ENCODE peak calls at places on chromosomes 6 and 20, in eight cellular contexts. Z is PC-9, L is ovary, K is brain microvascular endothelial cell, M is iPS DF 6.9, P is colonic mucosa, W is adrenal gland, O is GM12865. C is an unnamed sample.

GRCh38 chr6:18263561-18264337 is 581 bp downstream of the DEK start:
- DNase-seq in M (no peak), Z (no peak), W (peak), K (no peak), L (peak), P (peak), O (peak), C (no peak)

GRCh38 chr6:85660181-85660611 is 17.5 kb upstream of the SYNCRIP start:
- DNase-seq in P (no peak), Z (no peak), L (no peak), K (peak), W (no peak), M (no peak), O (no peak), C (peak)

GRCh38 chr20:46128310-46129151 is 10.4 kb downstream of the CD40 start:
- DNase-seq in P (no peak), M (no peak), Z (no peak), W (peak), O (no peak), L (no peak), K (no peak), C (peak)

GRCh38 chr6:2531426-2532208 is 219.1 kb downstream of the MYLK4 start:
- DNase-seq in K (peak), M (no peak), O (no peak), W (no peak), Z (no peak), P (no peak), L (no peak), C (no peak)

GRCh38 chr20:24033151-24033550 is 44.6 kb upstream of the GGTLC1 start:
- DNase-seq in M (no peak), O (no peak), P (no peak), K (no peak), L (no peak), Z (no peak), W (no peak), C (no peak)

GRCh38 chr20:58716476-58717277 is 24.1 kb downstream of the NPEPL1 start:
- DNase-seq in M (no peak), L (no peak), K (no peak), Z (no peak), P (peak), W (peak), O (no peak), C (peak)

GRCh38 chr20:60192351-60192750 is 234.1 kb downstream of the CDH26 start:
- DNase-seq in Z (no peak), L (no peak), P (no peak), W (no peak), O (no peak), M (no peak), K (no peak), C (no peak)

GRCh38 chr6:152594726-152595125 is 42.4 kb downstream of the SYNE1 start:
- DNase-seq in Z (no peak), O (no peak), M (no peak), W (no peak), P (no peak), K (no peak), L (no peak), C (no peak)

GRCh38 chr6:166393535-166393823 is 10.7 kb upstream of the MPC1 start:
- DNase-seq in W (no peak), O (no peak), P (no peak), Z (no peak), M (no peak), K (no peak), L (no peak), C (no peak)

GRCh38 chr20:58981564-58982364 is 708 bp downstream of the NELFCD start:
- DNase-seq in M (no peak), Z (no peak), P (peak), W (no peak), K (no peak), L (peak), O (peak), C (peak)

GRCh38 chr6:61953881-61954280 is 332.1 kb downstream of the KHDRBS2 start:
- DNase-seq in P (no peak), M (no peak), L (no peak), W (no peak), Z (no peak), K (no peak), O (no peak), C (no peak)

GRCh38 chr20:11178946-11179654 is 505.3 kb upstream of the JAG1 start:
- DNase-seq in K (peak), Z (peak), O (no peak), P (no peak), L (no peak), W (no peak), M (no peak), C (peak)

GRCh38 chr6:116556065-116556464 is 2.5 kb downstream of the CALHM4 start:
- DNase-seq in W (no peak), L (no peak), M (no peak), P (no peak), O (no peak), Z (no peak), K (peak), C (no peak)

GRCh38 chr6:154937306-154938244 is 57.5 kb upstream of the TIAM2 start:
- DNase-seq in P (no peak), Z (no peak), O (no peak), K (no peak), L (no peak), W (no peak), M (no peak), C (no peak)

GRCh38 chr6:139376054-139376355 is 1.6 kb upstream of the CITED2 start:
- DNase-seq in O (no peak), L (no peak), W (no peak), M (no peak), P (no peak), K (no peak), Z (no peak), C (no peak)

GRCh38 chr20:47700327-47700726 is 85.0 kb downstream of the SULF2 start:
- DNase-seq in L (no peak), W (no peak), K (no peak), Z (no peak), M (no peak), P (no peak), O (no peak), C (no peak)

GRCh38 chr6:27478141-27478705 is 5.3 kb upstream of the ZNF184 start:
- DNase-seq in L (no peak), Z (no peak), K (no peak), O (peak), M (no peak), W (peak), P (peak), C (no peak)

GRCh38 chr6:134098276-134098675 is 45.9 kb upstream of the SLC2A12 start:
- DNase-seq in W (no peak), O (no peak), Z (no peak), K (no peak), P (no peak), M (no peak), L (no peak), C (no peak)

GRCh38 chr6:163494279-163494727 is 79.8 kb downstream of the QKI start:
- DNase-seq in W (no peak), O (no peak), Z (no peak), P (no peak), M (no peak), K (no peak), L (no peak), C (no peak)

GRCh38 chr6:160919713-160920112 is 71.9 kb upstream of the MAP3K4 start:
- DNase-seq in M (no peak), O (no peak), K (peak), Z (peak), P (no peak), L (no peak), W (no peak), C (no peak)

GRCh38 chr6:165884813-165885765 is 222.0 kb upstream of the PDE10A start:
- DNase-seq in M (peak), O (peak), W (peak), K (peak), L (peak), P (peak), Z (no peak), C (peak)

GRCh38 chr6:135870722-135871121 is 19.2 kb downstream of the PDE7B start:
- DNase-seq in P (no peak), O (no peak), Z (no peak), W (no peak), M (no peak), K (peak), L (no peak), C (no peak)

GRCh38 chr20:17856024-17856564 is 112.5 kb downstream of the SNX5 start:
- DNase-seq in M (no peak), P (peak), L (peak), Z (no peak), K (no peak), W (no peak), O (peak), C (peak)

GRCh38 chr6:75230484-75231325 is 12.9 kb downstream of the COX7A2 start:
- DNase-seq in M (no peak), W (no peak), O (no peak), K (peak), P (peak), Z (no peak), L (no peak), C (peak)

GRCh38 chr20:32474009-32474716 is 111.0 kb downstream of the NOL4L start:
- DNase-seq in M (no peak), O (no peak), K (no peak), P (peak), W (no peak), Z (no peak), L (peak), C (peak)
- H3K4me3 ChIP-seq in M (no peak), O (no peak), K (peak), P (peak), W (peak), Z (peak), L (peak), C (peak)

GRCh38 chr20:39538317-39538716 is 576.2 kb downstream of the DHX35 start:
- DNase-seq in W (no peak), O (no peak), P (no peak), M (no peak), L (no peak), Z (no peak), K (no peak), C (no peak)
- H3K4me3 ChIP-seq in W (no peak), O (no peak), P (no peak), M (no peak), L (no peak), Z (no peak), K (no peak), C (no peak)

GRCh38 chr6:31204751-31205145 is 34.3 kb upstream of the POU5F1 start:
- DNase-seq in P (peak), Z (no peak), K (no peak), M (no peak), W (no peak), L (no peak), O (no peak), C (no peak)

GRCh38 chr6:31208506-31208905 is 38.0 kb upstream of the POU5F1 start:
- DNase-seq in M (no peak), O (no peak), P (no peak), Z (no peak), K (no peak), L (no peak), W (no peak), C (no peak)

GRCh38 chr6:31202259-31203166 is 32.0 kb upstream of the POU5F1 start:
- DNase-seq in L (no peak), Z (peak), K (no peak), W (no peak), M (no peak), O (peak), P (peak), C (no peak)

GRCh38 chr6:31205638-31206037 is 35.2 kb upstream of the POU5F1 start:
- DNase-seq in P (no peak), O (no peak), L (no peak), Z (no peak), M (no peak), K (no peak), W (no peak), C (no peak)

DNA sequence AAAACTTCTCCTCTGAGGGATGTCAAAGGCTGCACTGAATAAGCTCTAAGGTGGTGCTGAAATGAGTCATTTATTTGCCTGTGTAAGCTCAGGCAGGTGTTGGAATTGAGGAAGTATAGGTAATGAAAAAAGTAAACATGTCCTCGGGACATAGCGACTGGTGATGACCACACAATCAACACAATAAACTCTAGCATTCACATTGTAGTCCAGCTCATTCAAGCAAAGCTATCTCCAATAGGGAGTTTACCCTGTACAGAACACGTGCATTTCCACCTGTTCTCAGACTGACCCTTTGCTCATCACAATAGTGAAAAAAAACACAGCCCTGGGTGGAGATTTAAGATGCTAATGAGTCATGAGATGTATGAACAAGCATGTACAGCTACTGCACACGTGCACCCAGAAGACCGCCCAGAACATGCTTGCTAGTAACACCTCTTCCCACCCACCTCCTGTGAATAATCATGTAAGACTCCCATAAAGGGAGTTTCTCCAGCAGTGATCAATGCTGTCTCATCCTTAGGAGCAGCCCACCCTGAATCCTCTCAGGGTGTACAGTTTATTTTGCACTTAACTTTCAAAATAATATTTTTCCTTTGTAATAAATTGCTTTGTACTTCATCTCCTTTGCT is 33.0 kb upstream of the POU5F1 start:
- DNase-seq in Z (peak), M (no peak), O (peak), P (peak), L (no peak), W (no peak), K (peak), C (no peak)
- H3K4me3 ChIP-seq in Z (peak), M (no peak), O (peak), P (peak), L (peak), W (peak), K (peak), C (no peak)

DNA sequence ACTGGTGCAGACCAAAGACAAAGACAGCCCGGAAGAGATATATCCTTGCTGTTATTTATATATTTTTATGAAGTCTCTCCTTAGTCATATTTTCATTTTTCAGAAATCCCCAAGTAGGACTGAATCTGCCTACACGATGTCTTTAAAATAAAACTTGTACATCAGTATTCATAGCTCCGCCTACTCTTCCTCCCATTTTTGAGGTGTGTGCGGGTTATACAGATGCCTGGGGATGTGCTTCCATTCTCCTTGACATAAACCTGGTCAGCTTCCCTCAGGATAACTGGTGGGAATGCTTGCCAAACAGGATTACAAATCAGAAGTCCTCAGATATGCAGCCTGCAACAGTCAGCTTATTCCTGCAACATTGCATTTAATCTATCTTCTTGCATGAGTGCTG is 264.2 kb downstream of the PHACTR1 start:
- DNase-seq in L (no peak), P (no peak), M (no peak), Z (no peak), K (no peak), W (no peak), O (no peak), C (no peak)
- H3K4me3 ChIP-seq in L (no peak), P (no peak), M (no peak), Z (no peak), K (no peak), W (no peak), O (no peak), C (no peak)

DNA sequence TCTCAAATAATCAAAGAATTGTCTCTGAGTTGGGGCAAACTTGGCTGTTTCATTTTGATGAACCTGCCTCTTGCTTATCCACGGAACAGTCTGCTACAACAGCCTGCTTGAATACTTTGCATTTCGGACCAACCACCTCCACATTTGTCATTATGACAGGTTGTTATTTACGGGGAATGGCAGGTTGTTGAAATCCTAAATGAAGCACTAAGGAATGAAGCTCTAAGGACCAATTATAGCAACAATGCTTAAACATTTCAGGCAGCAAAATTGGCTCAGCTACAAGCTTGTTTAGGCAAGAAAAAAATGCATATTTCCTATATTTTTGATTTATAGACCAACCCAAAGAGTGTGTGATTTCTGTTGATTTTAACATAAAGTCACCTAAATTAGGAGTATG is 84.5 kb downstream of the MAP3K7 start:
- DNase-seq in W (no peak), M (no peak), L (no peak), Z (no peak), K (no peak), P (no peak), O (no peak), C (no peak)
- H3K4me3 ChIP-seq in W (no peak), M (no peak), L (no peak), Z (no peak), K (no peak), P (no peak), O (no peak), C (no peak)

GRCh38 chr6:52312461-52312860 is 27.9 kb upstream of the MCM3 start:
- DNase-seq in L (no peak), Z (no peak), O (no peak), M (no peak), W (no peak), P (no peak), K (no peak), C (no peak)

DNA sequence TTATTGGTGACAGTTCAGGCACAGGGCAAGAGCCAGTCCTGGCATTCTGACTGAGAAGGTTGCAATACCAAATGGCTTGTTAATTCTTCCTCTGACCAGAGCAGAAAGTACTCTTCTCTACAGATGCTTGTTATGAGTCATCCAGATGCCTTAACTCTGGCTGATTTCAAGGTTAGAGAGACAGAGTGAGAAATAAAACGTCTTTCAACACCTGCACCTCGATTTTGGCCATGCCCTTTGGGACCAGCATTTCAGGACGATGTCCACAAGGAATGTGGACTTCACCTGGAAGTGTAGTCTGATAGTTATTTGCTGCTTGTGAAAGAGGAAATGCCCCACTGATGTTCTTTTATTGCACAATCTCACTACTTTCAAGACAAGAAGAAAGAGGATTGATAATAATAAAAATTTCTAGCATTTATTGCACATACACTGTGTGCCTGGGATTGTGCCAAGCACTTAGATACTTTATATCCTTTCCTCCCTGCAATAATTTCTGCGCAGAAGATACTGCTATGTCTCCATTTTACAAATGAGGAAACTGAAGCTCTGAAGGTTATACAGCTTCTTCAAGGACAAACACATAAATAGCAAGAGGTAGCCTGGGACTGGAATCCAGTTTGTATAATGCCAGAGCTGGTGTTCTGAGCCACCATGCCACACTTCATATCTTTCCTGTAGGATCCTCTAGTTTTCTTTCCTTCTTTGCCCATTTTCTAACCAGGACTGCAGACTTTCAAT is 33.5 kb upstream of the MCM3 start:
- DNase-seq in P (no peak), M (no peak), W (no peak), Z (peak), O (peak), L (no peak), K (peak), C (no peak)
- H3K4me3 ChIP-seq in P (no peak), M (no peak), W (no peak), Z (no peak), O (no peak), L (no peak), K (no peak), C (no peak)

GRCh38 chr6:144098993-144099392 is 3.6 kb upstream of the SF3B5 start:
- DNase-seq in Z (no peak), K (no peak), M (no peak), O (no peak), L (no peak), W (no peak), P (no peak), C (no peak)

GRCh38 chr6:144093236-144093635 is 2.1 kb downstream of the SF3B5 start:
- DNase-seq in M (no peak), O (no peak), K (no peak), P (no peak), Z (no peak), W (no peak), L (no peak), C (no peak)

GRCh38 chr6:144095134-144096002 is at the start of gene SF3B5:
- DNase-seq in K (peak), P (peak), M (peak), W (peak), L (peak), O (peak), Z (peak), C (peak)

GRCh38 chr6:144093658-144094057 is 1.7 kb downstream of the SF3B5 start:
- DNase-seq in Z (no peak), L (no peak), K (no peak), O (no peak), W (no peak), P (no peak), M (no peak), C (no peak)

DNA sequence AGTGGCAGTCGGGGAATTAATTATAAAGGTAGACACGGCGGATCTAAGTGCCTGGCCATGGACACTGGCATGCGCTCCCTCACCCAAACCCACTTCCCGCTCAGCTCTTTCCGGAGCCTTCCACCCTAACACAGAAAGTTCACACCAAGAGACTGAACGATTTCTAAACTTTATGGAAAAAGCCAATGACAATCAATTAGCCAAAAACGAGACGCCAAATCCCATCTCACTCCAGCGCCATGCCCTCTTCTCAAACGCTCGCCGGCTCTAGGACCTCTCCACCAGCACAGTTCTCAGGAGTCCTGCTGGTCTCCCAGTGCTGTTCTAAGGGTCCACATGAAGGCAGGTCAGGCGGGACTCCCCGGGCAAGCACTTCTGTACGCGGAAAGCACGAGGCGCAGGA is 641 bp downstream of the SF3B5 start:
- DNase-seq in Z (no peak), M (no peak), O (no peak), K (peak), P (no peak), L (no peak), W (no peak), C (peak)
- H3K4me3 ChIP-seq in Z (peak), M (peak), O (peak), K (peak), P (peak), L (peak), W (peak), C (peak)